ENCODE peak calls at places on chromosomes 12 and 14, in four cellular contexts. C is NCI-H2029, K is caudate nucleus, U is T-helper 2 cell. P is an unnamed sample.

GRCh38 chr12:96590970-96591369 is 101.6 kb downstream of the CFAP54 start:
- DNase-seq in C (no peak), K (no peak), U (no peak), P (no peak)

GRCh38 chr12:69739287-69740191 is 879 bp downstream of the RAB3IP start:
- DNase-seq in C (peak), K (peak), U (peak), P (peak)

GRCh38 chr12:131102991-131103609 is 149.4 kb downstream of the ADGRD1 start:
- DNase-seq in C (no peak), K (no peak), U (no peak), P (no peak)

GRCh38 chr14:105092124-105092911 is 27.1 kb upstream of the GPR132 start:
- DNase-seq in C (no peak), K (no peak), U (no peak), P (no peak)

GRCh38 chr14:34064349-34064748 is 113.5 kb upstream of the EGLN3 start:
- DNase-seq in C (no peak), K (no peak), U (no peak), P (no peak)

GRCh38 chr12:24600996-24601395 is 347.9 kb downstream of the BCAT1 start:
- DNase-seq in C (no peak), K (no peak), U (peak), P (no peak)

GRCh38 chr12:103880299-103881142 is 39.5 kb upstream of the NT5DC3 start:
- DNase-seq in C (peak), K (no peak), U (peak), P (no peak)

GRCh38 chr14:30748343-30748742 is 126.0 kb upstream of the COCH start:
- DNase-seq in C (no peak), K (no peak), U (peak), P (no peak)

GRCh38 chr14:56367416-56367815 is 212.2 kb upstream of the TMEM260 start:
- DNase-seq in C (no peak), K (peak), U (no peak), P (no peak)

GRCh38 chr14:90275455-90275814 is 19.1 kb downstream of the PSMC1 start:
- DNase-seq in C (no peak), K (no peak), U (no peak), P (no peak)

P was measured in H1.